ENCODE peak calls at places on chromosomes 16 and 17, in nine cellular contexts. T, P, A, L, M, J, C, F and N are unnamed samples.

GRCh38 chr17:47250855-47251254 is 2.8 kb upstream of the ITGB3 start:
- DNase-seq in P (no peak), M (no peak), J (no peak), L (no peak), C (no peak), T (no peak), A (no peak), F (no peak), N (no peak)

GRCh38 chr17:77365584-77366186 is 224.9 kb downstream of the SEC14L1 start:
- DNase-seq in C (no peak), A (peak; percentile 88), T (no peak), L (no peak), M (peak; percentile 93), P (no peak), J (no peak), F (peak; percentile 66), N (peak; percentile 86)

GRCh38 chr17:11882716-11883115 is 114.6 kb downstream of the ZNF18 start:
- DNase-seq in J (no peak), P (no peak), A (no peak), F (no peak), L (no peak), T (no peak), M (no peak), C (no peak), N (no peak)

GRCh38 chr17:47720754-47721533 is 12.1 kb upstream of the TBX21 start:
- DNase-seq in J (no peak), M (no peak), L (no peak), T (no peak), F (no peak), A (peak; percentile 6), C (no peak), P (no peak), N (no peak)

GRCh38 chr17:66904760-66905637 is 59.5 kb upstream of the CACNG4 start:
- DNase-seq in P (peak; percentile 2), F (peak; percentile 77), A (peak; percentile 48), L (no peak), C (no peak), M (peak; percentile 91), J (no peak), T (no peak), N (no peak)

GRCh38 chr16:89569506-89570341 is 5.8 kb upstream of the CPNE7 start:
- DNase-seq in J (no peak), A (no peak), T (no peak), M (no peak), F (no peak), L (no peak), C (no peak), P (no peak), N (no peak)

GRCh38 chr17:69597898-69598692 is 183.6 kb downstream of the MAP2K6 start:
- DNase-seq in C (no peak), P (no peak), T (no peak), J (no peak), M (no peak), A (peak; percentile 63), L (no peak), F (no peak), N (no peak)

GRCh38 chr17:57350266-57350665 is 93.9 kb downstream of the MSI2 start:
- DNase-seq in J (no peak), L (no peak), P (peak; percentile 52), T (no peak), C (no peak), F (no peak), A (no peak), M (no peak), N (peak; percentile 63)

GRCh38 chr17:43868236-43868994 is 21.4 kb downstream of the CD300LG start:
- DNase-seq in P (no peak), C (no peak), J (no peak), T (no peak), A (no peak), M (no peak), F (no peak), L (no peak), N (no peak)

GRCh38 chr16:4358831-4359561 is 7.9 kb upstream of the PAM16 start:
- DNase-seq in T (peak; percentile 79), J (peak; percentile 59), P (no peak), L (no peak), M (peak; percentile 14), F (peak; percentile 89), A (no peak), C (no peak), N (no peak)

GRCh38 chr17:63196772-63197335 is 230.8 kb downstream of the TANC2 start:
- DNase-seq in F (no peak), A (no peak), L (no peak), P (no peak), T (no peak), J (no peak), C (no peak), M (no peak), N (no peak)

GRCh38 chr17:32910769-32911168 is 17.2 kb upstream of the TMEM98 start:
- DNase-seq in M (no peak), L (no peak), F (no peak), P (no peak), J (no peak), C (no peak), T (no peak), A (no peak), N (no peak)

GRCh38 chr16:49602201-49603041 is 228.8 kb downstream of the C16orf78 start:
- DNase-seq in T (no peak), A (no peak), L (no peak), P (no peak), M (no peak), J (no peak), F (no peak), C (no peak), N (peak; percentile 12)

GRCh38 chr16:56795011-56795410 is 65.1 kb downstream of the NUP93 start:
- DNase-seq in J (no peak), C (no peak), P (no peak), A (no peak), M (no peak), L (no peak), T (no peak), F (no peak), N (no peak)

GRCh38 chr17:37513711-37514110 is 24.0 kb downstream of the DUSP14 start:
- DNase-seq in J (no peak), F (no peak), T (no peak), M (no peak), C (no peak), A (no peak), P (no peak), L (no peak), N (no peak)

GRCh38 chr17:58277107-58277506 is 3.6 kb downstream of the MPO start:
- DNase-seq in F (no peak), A (peak; percentile 12), L (no peak), P (no peak), J (no peak), M (no peak), C (no peak), T (no peak), N (no peak)

GRCh38 chr16:79419148-79419547 is 181.4 kb downstream of the MAF start:
- DNase-seq in M (no peak), P (peak; percentile 12), F (no peak), J (no peak), T (no peak), C (no peak), L (no peak), A (no peak), N (no peak)

GRCh38 chr17:30716461-30717289 is 107.8 kb downstream of the CRLF3 start:
- DNase-seq in C (no peak), P (no peak), L (no peak), T (no peak), M (no peak), F (peak; percentile 34), J (no peak), A (peak; percentile 26), N (peak; percentile 45)

GRCh38 chr17:2691965-2692780 is 19.4 kb downstream of the CLUH start:
- DNase-seq in F (peak; percentile 57), P (no peak), C (no peak), M (no peak), A (no peak), T (no peak), J (no peak), L (no peak), N (no peak)

GRCh38 chr16:86806838-86807351 is 228.5 kb downstream of the FOXL1 start:
- DNase-seq in T (no peak), F (no peak), P (no peak), C (no peak), L (no peak), A (no peak), M (no peak), J (peak; percentile 56), N (no peak)

GRCh38 chr16:7509919-7510705 is 177.5 kb downstream of the RBFOX1 start:
- DNase-seq in P (no peak), J (no peak), M (no peak), L (peak; percentile 6), A (no peak), F (no peak), T (no peak), C (no peak), N (no peak)

GRCh38 chr16:17283022-17283421 is 187.7 kb downstream of the XYLT1 start:
- DNase-seq in A (no peak), C (no peak), M (no peak), J (no peak), L (no peak), F (no peak), T (no peak), P (no peak), N (no peak)

GRCh38 chr17:62739666-62740065 is 68.4 kb downstream of the MARCHF10 start:
- DNase-seq in T (no peak), M (no peak), L (no peak), P (no peak), C (no peak), A (peak; percentile 62), J (no peak), F (no peak), N (no peak)